ENCODE peak calls at places on chromosome 7, in five cellular contexts. M is stomach, E is ovary, B is A549, R is H54. F is an unnamed sample.

GRCh38 chr7:105188201-105188600 is 174.2 kb downstream of the KMT2E start:
- DNase-seq in B (no peak), E (no peak), M (no peak), R (no peak), F (no peak)

GRCh38 chr7:112594397-112594796 is 113.6 kb downstream of the LSMEM1 start:
- DNase-seq in E (no peak), R (no peak), B (no peak), M (no peak), F (no peak)

GRCh38 chr7:69599211-69599878 is 1.1 kb downstream of the AUTS2 start:
- DNase-seq in E (peak), R (peak), B (peak), M (no peak), F (no peak)

GRCh38 chr7:140060788-140061606 is 1.8 kb downstream of the PARP12 start:
- DNase-seq in E (peak), R (no peak), B (no peak), M (peak), F (peak)

GRCh38 chr7:25665346-25665745 is 437.1 kb upstream of the NPVF start:
- DNase-seq in B (no peak), R (no peak), E (peak), M (no peak), F (peak)

GRCh38 chr7:81499262-81500116 is 270.4 kb downstream of the HGF start:
- DNase-seq in E (peak), B (peak), M (no peak), R (peak), F (peak)

GRCh38 chr7:96436880-96437279 is 115.0 kb upstream of the SLC25A13 start:
- DNase-seq in E (no peak), B (no peak), R (no peak), M (no peak), F (no peak)

GRCh38 chr7:27106181-27106905 is 3.9 kb upstream of the HOXA2 start:
- DNase-seq in R (no peak), E (peak), M (no peak), B (no peak), F (no peak)

GRCh38 chr7:18520450-18521235 is 25.1 kb downstream of the HDAC9 start:
- DNase-seq in M (no peak), E (no peak), B (no peak), R (no peak), F (no peak)

GRCh38 chr7:38796636-38797501 is 112.1 kb downstream of the VPS41 start:
- DNase-seq in E (peak), B (peak), R (peak), M (peak), F (peak)

GRCh38 chr7:119344466-119344865 is 928.5 kb upstream of the KCND2 start:
- DNase-seq in M (no peak), R (no peak), E (no peak), B (no peak), F (no peak)

GRCh38 chr7:91263359-91264082 is 712 bp upstream of the FZD1 start:
- DNase-seq in R (peak), B (peak), M (no peak), E (peak), F (no peak)

GRCh38 chr7:44194069-44194468 is 4.8 kb upstream of the GCK start:
- DNase-seq in M (no peak), E (no peak), R (no peak), B (no peak), F (no peak)

GRCh38 chr7:25495905-25496304 is 267.6 kb upstream of the NPVF start:
- DNase-seq in E (no peak), B (no peak), R (no peak), M (no peak), F (no peak)

GRCh38 chr7:155344270-155344617 is 46.6 kb downstream of the INSIG1 start:
- DNase-seq in R (no peak), M (no peak), E (no peak), B (no peak), F (no peak)

GRCh38 chr7:96548664-96549063 is 161.0 kb downstream of the SEM1 start:
- DNase-seq in B (peak), E (no peak), M (no peak), R (no peak), F (no peak)

GRCh38 chr7:95501261-95501816 is 15.6 kb downstream of the ASB4 start:
- DNase-seq in M (no peak), R (no peak), B (no peak), E (no peak), F (no peak)

GRCh38 chr7:48511021-48511579 is 339.8 kb downstream of the ABCA13 start:
- DNase-seq in R (no peak), E (no peak), B (no peak), M (no peak), F (no peak)

GRCh38 chr7:36287371-36288241 is 102.1 kb upstream of the ANLN start:
- DNase-seq in E (no peak), R (no peak), B (peak), M (no peak), F (no peak)

GRCh38 chr7:35726654-35727053 is 31.7 kb upstream of the HERPUD2 start:
- DNase-seq in M (no peak), E (no peak), B (no peak), R (no peak), F (no peak)

GRCh38 chr7:77246031-77246430 is 46.4 kb upstream of the FGL2 start:
- DNase-seq in E (no peak), B (no peak), R (no peak), M (no peak), F (no peak)

GRCh38 chr7:25901658-25902057 is 250.3 kb upstream of the NFE2L3 start:
- DNase-seq in E (no peak), R (no peak), B (no peak), M (no peak), F (no peak)

GRCh38 chr7:73340514-73340913 is 12.6 kb downstream of the FKBP6 start:
- DNase-seq in B (no peak), E (no peak), M (no peak), R (no peak), F (no peak)

DNA sequence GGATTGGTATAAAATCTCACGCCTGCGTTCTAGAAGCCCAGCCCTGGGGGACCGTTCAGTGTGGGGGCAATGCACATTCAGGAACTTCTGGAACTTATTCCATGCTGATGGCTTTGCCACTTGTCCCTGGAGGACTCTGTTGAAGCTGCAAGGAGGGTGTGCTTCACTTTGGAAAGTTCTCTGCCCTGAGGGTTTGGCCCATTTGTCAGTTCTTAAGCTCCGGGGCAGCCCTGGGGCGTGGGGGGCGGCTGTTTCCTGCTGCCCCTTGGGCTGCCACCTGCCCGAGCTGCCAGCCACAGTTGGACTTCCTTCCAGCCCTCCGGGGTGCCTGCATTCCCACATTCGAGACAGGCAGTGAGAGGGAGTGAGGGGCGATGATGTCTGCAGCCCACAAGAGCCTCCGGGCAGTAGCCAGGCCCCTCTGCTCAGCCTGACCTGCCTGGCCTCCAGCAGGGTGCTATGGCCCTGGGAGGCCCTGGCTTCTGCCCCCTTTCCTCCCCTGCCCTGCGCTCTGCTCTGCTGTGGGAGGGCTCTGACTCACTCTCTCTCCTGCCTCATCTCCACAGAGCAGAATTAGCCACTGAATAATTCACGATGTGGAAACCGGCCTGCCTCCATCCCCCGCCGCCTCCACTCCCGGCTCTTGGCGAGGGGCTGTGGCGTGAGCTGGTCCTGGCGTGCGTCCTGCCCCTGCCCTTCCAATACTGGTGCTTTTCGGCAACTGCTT is 1.9 kb downstream of the TTYH3 start:
- DNase-seq in M (no peak), R (peak), E (peak), B (peak), F (no peak)
- TF ChIP-seq POLR2A in M (no peak), R (peak), E (no peak), B (peak), F (peak)

GRCh38 chr7:132830941-132831340 is 250.9 kb downstream of the CHCHD3 start:
- DNase-seq in R (no peak), E (no peak), B (no peak), M (no peak), F (no peak)
- TF ChIP-seq POLR2A in R (no peak), E (no peak), B (no peak), M (no peak), F (no peak)

GRCh38 chr7:134827436-134827835 is 48.0 kb downstream of the CALD1 start:
- DNase-seq in B (no peak), M (no peak), R (no peak), E (no peak), F (no peak)
- TF ChIP-seq POLR2A in B (no peak), M (no peak), R (no peak), E (no peak), F (no peak)

GRCh38 chr7:106283831-106284515 is 810 bp downstream of the NAMPT start:
- DNase-seq in B (peak), R (peak), E (peak), M (peak), F (peak)
- TF ChIP-seq POLR2A in B (no peak), R (no peak), E (peak), M (no peak), F (peak)